ENCODE peak calls at places on chromosomes 13 and 19, in nine cellular contexts. One of them, this sample, is unnamed.

GRCh38 chr13:94174009-94174408 is 305.5 kb downstream of the DCT start:
- DNase-seq in GM23248: no peak
- DNase-seq in colonic mucosa: no peak
- DNase-seq in K562: no peak
- DNase-seq in left ventricle myocardium inferior: no peak
- DNase-seq in fibroblast of lung: no peak
- DNase-seq in psoas muscle: no peak
- DNase-seq in uterus: no peak
- DNase-seq in cardiac muscle cell: no peak
- DNase-seq in this sample: no peak

GRCh38 chr19:48461982-48462655 is 6.7 kb downstream of the KCNJ14 start:
- DNase-seq in left ventricle myocardium inferior: no peak
- DNase-seq in K562: peak
- DNase-seq in uterus: no peak
- DNase-seq in psoas muscle: peak
- DNase-seq in fibroblast of lung: no peak
- DNase-seq in colonic mucosa: no peak
- DNase-seq in cardiac muscle cell: no peak
- DNase-seq in GM23248: no peak
- DNase-seq in this sample: no peak

GRCh38 chr13:58434943-58435342 is 803.4 kb downstream of the PCDH17 start:
- DNase-seq in fibroblast of lung: no peak
- DNase-seq in K562: no peak
- DNase-seq in uterus: no peak
- DNase-seq in GM23248: no peak
- DNase-seq in cardiac muscle cell: no peak
- DNase-seq in colonic mucosa: no peak
- DNase-seq in psoas muscle: no peak
- DNase-seq in left ventricle myocardium inferior: no peak
- DNase-seq in this sample: no peak

GRCh38 chr19:43950834-43951626 is at the start of gene ZNF221:
- DNase-seq in K562: peak
- DNase-seq in GM23248: peak
- DNase-seq in psoas muscle: peak
- DNase-seq in cardiac muscle cell: peak
- DNase-seq in left ventricle myocardium inferior: peak
- DNase-seq in colonic mucosa: peak
- DNase-seq in uterus: peak
- DNase-seq in fibroblast of lung: peak
- DNase-seq in this sample: peak

GRCh38 chr19:53576941-53577653 is 39.2 kb downstream of the ZNF331 start:
- DNase-seq in fibroblast of lung: no peak
- DNase-seq in uterus: no peak
- DNase-seq in cardiac muscle cell: no peak
- DNase-seq in GM23248: no peak
- DNase-seq in K562: no peak
- DNase-seq in left ventricle myocardium inferior: no peak
- DNase-seq in psoas muscle: no peak
- DNase-seq in colonic mucosa: no peak
- DNase-seq in this sample: no peak

GRCh38 chr13:73059460-73060250 is 850 bp downstream of the KLF5 start:
- DNase-seq in GM23248: peak
- DNase-seq in uterus: peak
- DNase-seq in fibroblast of lung: peak
- DNase-seq in left ventricle myocardium inferior: peak
- DNase-seq in K562: peak
- DNase-seq in cardiac muscle cell: peak
- DNase-seq in psoas muscle: peak
- DNase-seq in colonic mucosa: peak
- DNase-seq in this sample: no peak

GRCh38 chr13:94232161-94232560 is 247.3 kb downstream of the DCT start:
- DNase-seq in cardiac muscle cell: no peak
- DNase-seq in psoas muscle: no peak
- DNase-seq in fibroblast of lung: no peak
- DNase-seq in K562: no peak
- DNase-seq in GM23248: no peak
- DNase-seq in left ventricle myocardium inferior: no peak
- DNase-seq in uterus: no peak
- DNase-seq in colonic mucosa: no peak
- DNase-seq in this sample: no peak

GRCh38 chr19:51607920-51608562 is 22.2 kb downstream of the SIGLEC5 start:
- DNase-seq in uterus: peak
- DNase-seq in colonic mucosa: peak
- DNase-seq in cardiac muscle cell: peak
- DNase-seq in GM23248: peak
- DNase-seq in fibroblast of lung: peak
- DNase-seq in K562: peak
- DNase-seq in left ventricle myocardium inferior: peak
- DNase-seq in psoas muscle: peak
- DNase-seq in this sample: peak

GRCh38 chr19:367963-368623 is 23.5 kb upstream of the MIER2 start:
- DNase-seq in uterus: no peak
- DNase-seq in cardiac muscle cell: no peak
- DNase-seq in K562: no peak
- DNase-seq in psoas muscle: no peak
- DNase-seq in GM23248: no peak
- DNase-seq in fibroblast of lung: no peak
- DNase-seq in colonic mucosa: no peak
- DNase-seq in left ventricle myocardium inferior: no peak
- DNase-seq in this sample: no peak

GRCh38 chr13:105070452-105070851 is 1465.0 kb downstream of the EFNB2 start:
- DNase-seq in uterus: no peak
- DNase-seq in colonic mucosa: no peak
- DNase-seq in left ventricle myocardium inferior: no peak
- DNase-seq in cardiac muscle cell: no peak
- DNase-seq in fibroblast of lung: no peak
- DNase-seq in GM23248: no peak
- DNase-seq in psoas muscle: no peak
- DNase-seq in K562: no peak
- DNase-seq in this sample: no peak

GRCh38 chr13:104837756-104838155 is 1697.7 kb downstream of the EFNB2 start:
- DNase-seq in cardiac muscle cell: no peak
- DNase-seq in psoas muscle: no peak
- DNase-seq in colonic mucosa: no peak
- DNase-seq in K562: no peak
- DNase-seq in GM23248: no peak
- DNase-seq in uterus: no peak
- DNase-seq in left ventricle myocardium inferior: no peak
- DNase-seq in fibroblast of lung: no peak
- DNase-seq in this sample: no peak

GRCh38 chr13:31105020-31105800 is 56.5 kb downstream of the HSPH1 start:
- DNase-seq in K562: no peak
- DNase-seq in fibroblast of lung: peak
- DNase-seq in cardiac muscle cell: no peak
- DNase-seq in uterus: no peak
- DNase-seq in colonic mucosa: no peak
- DNase-seq in psoas muscle: no peak
- DNase-seq in left ventricle myocardium inferior: no peak
- DNase-seq in GM23248: peak
- DNase-seq in this sample: no peak

GRCh38 chr19:30666301-30666803 is 294.2 kb downstream of the ZNF536 start:
- DNase-seq in psoas muscle: peak
- DNase-seq in K562: peak
- DNase-seq in left ventricle myocardium inferior: no peak
- DNase-seq in cardiac muscle cell: peak
- DNase-seq in colonic mucosa: peak
- DNase-seq in fibroblast of lung: no peak
- DNase-seq in uterus: peak
- DNase-seq in GM23248: peak
- DNase-seq in this sample: no peak

GRCh38 chr13:29480893-29481525 is 114.5 kb downstream of the SLC7A1 start:
- DNase-seq in fibroblast of lung: no peak
- DNase-seq in left ventricle myocardium inferior: no peak
- DNase-seq in uterus: no peak
- DNase-seq in colonic mucosa: no peak
- DNase-seq in psoas muscle: no peak
- DNase-seq in K562: no peak
- DNase-seq in cardiac muscle cell: no peak
- DNase-seq in GM23248: no peak
- DNase-seq in this sample: no peak

GRCh38 chr19:18397242-18398202 is at the start of gene LRRC25:
- DNase-seq in fibroblast of lung: no peak
- DNase-seq in cardiac muscle cell: peak
- DNase-seq in colonic mucosa: no peak
- DNase-seq in K562: peak
- DNase-seq in left ventricle myocardium inferior: peak
- DNase-seq in GM23248: no peak
- DNase-seq in psoas muscle: peak
- DNase-seq in uterus: no peak
- DNase-seq in this sample: no peak

DNA sequence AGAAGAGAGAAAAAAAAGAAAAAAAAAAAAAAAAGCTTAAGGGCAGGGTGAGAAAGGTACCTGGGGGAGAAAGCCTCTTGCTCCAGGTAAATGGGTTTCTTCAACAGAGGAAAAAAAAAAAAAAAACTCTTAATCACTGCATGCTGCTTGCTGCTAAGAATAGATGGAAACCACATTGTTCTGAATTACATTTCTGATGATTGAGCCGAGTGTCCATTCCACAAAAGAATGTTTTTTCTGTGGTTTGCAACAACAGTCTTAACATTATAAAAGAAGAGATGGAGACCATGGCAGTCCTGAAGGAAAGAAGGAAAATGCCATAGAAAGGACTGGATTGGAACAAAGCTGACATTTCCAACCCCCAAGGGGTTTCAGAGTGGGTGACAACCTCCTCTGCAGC is 1312.7 kb downstream of the SLITRK1 start:
- DNase-seq in cardiac muscle cell: no peak
- DNase-seq in K562: no peak
- DNase-seq in fibroblast of lung: peak
- DNase-seq in uterus: no peak
- DNase-seq in colonic mucosa: no peak
- DNase-seq in psoas muscle: no peak
- DNase-seq in GM23248: no peak
- DNase-seq in left ventricle myocardium inferior: no peak
- DNase-seq in this sample: no peak
- H3K27ac ChIP-seq in cardiac muscle cell: no peak
- H3K27ac ChIP-seq in K562: no peak
- H3K27ac ChIP-seq in fibroblast of lung: no peak
- H3K27ac ChIP-seq in uterus: no peak
- H3K27ac ChIP-seq in colonic mucosa: no peak
- H3K27ac ChIP-seq in psoas muscle: no peak
- H3K27ac ChIP-seq in GM23248: no peak
- H3K27ac ChIP-seq in left ventricle myocardium inferior: no peak
- H3K27ac ChIP-seq in this sample: no peak

DNA sequence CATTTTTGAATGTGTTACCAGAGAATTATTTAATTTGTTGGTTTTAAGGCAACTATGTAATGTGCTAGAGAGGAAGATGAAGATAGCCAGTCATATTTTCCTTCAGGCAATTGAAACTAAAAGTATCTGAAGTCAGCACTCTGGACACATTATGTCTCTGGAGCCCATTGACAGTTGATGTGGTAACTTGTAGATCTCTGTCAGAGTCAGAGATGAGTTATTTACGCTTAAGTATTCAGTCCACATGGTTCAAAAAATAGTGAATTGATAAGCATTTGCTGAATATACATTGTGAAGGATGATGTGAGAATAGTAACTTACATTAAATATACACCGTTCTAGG is 2.1 kb downstream of the ZMYM2 start:
- DNase-seq in K562: no peak
- DNase-seq in uterus: no peak
- DNase-seq in fibroblast of lung: no peak
- DNase-seq in cardiac muscle cell: no peak
- DNase-seq in GM23248: peak
- DNase-seq in left ventricle myocardium inferior: no peak
- DNase-seq in colonic mucosa: no peak
- DNase-seq in psoas muscle: no peak
- DNase-seq in this sample: no peak
- H3K27ac ChIP-seq in K562: no peak
- H3K27ac ChIP-seq in uterus: no peak
- H3K27ac ChIP-seq in fibroblast of lung: no peak
- H3K27ac ChIP-seq in cardiac muscle cell: peak
- H3K27ac ChIP-seq in GM23248: peak
- H3K27ac ChIP-seq in left ventricle myocardium inferior: peak
- H3K27ac ChIP-seq in colonic mucosa: peak
- H3K27ac ChIP-seq in psoas muscle: peak
- H3K27ac ChIP-seq in this sample: no peak

DNA sequence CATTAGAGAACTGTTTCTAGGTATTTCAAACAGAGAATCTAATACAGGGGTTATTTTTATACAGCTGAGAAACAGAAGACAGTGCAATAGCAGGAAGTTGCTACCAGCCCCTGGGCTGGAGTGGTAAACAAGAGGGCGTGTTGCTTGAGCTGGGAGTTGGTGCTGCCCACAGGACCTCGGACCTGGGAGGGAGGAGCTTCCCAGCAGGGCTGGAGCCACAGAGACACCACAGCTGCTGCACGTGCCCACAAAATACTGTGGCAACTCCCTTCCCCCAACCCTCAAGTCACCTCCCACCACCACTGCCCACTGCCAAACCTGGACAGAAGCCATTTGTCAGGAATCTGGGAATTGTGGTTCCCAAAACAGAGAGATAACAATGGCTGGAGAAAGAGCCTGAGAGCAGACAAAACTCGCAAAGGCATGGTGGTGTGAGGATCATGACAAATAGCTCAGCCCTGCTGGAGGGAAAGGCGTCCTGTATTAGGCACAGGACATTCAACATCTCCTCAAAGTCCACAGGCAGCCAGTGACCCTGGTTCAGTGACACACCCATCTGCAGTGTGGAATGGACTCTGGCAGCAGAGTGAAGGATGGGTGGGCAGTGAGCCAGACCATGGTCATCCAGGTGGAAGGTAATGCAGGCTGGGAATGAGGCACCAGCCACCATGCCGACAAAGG is 57.2 kb downstream of the SPATA13 start:
- DNase-seq in GM23248: peak
- DNase-seq in uterus: no peak
- DNase-seq in colonic mucosa: peak
- DNase-seq in cardiac muscle cell: no peak
- DNase-seq in psoas muscle: no peak
- DNase-seq in K562: no peak
- DNase-seq in fibroblast of lung: peak
- DNase-seq in left ventricle myocardium inferior: no peak
- DNase-seq in this sample: no peak
- H3K27ac ChIP-seq in GM23248: no peak
- H3K27ac ChIP-seq in uterus: peak
- H3K27ac ChIP-seq in colonic mucosa: peak
- H3K27ac ChIP-seq in cardiac muscle cell: no peak
- H3K27ac ChIP-seq in psoas muscle: no peak
- H3K27ac ChIP-seq in K562: no peak
- H3K27ac ChIP-seq in fibroblast of lung: no peak
- H3K27ac ChIP-seq in left ventricle myocardium inferior: peak
- H3K27ac ChIP-seq in this sample: peak

DNA sequence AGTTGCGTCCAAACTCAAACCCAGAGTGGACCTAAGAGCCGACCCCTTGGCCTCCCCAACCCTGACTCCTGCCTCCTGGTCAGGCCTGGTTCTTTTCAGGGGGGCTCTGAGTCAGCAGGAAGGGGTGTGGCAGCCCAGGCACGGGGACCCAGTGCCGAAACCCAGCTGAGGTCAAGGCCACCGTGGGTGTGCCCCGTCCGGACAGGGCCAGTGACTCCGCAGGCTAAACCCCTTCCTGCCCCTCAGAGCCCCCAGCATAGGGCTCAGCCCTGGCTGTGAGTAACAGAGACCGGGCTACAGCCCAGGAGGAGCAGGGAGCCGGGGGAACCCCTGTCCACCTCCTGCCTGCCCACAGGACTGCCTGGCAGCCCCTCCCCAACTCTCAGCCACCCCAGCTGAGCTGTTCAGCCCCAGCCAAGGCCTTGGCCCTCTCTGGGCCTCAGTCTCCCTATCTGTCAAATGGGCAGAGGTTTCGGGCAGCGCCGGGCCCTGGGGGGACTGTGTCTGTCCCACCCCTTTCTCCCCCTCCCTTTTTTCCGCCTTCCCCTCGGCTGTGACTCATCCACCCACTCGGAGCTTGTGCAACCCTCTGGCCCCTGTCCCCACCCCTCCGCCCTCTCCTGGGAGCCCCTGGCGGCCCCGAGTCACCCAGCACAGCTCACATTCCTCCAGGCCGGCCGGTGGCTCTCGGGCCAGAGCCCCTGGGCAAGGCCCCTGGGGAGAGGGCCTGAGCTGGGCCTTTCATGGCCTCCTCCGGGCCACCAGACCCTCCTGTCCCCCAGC is 8.6 kb downstream of the ZBTB7A start:
- DNase-seq in colonic mucosa: peak
- DNase-seq in psoas muscle: peak
- DNase-seq in cardiac muscle cell: no peak
- DNase-seq in fibroblast of lung: peak
- DNase-seq in uterus: peak
- DNase-seq in GM23248: peak
- DNase-seq in K562: peak
- DNase-seq in left ventricle myocardium inferior: peak
- DNase-seq in this sample: no peak
- H3K27ac ChIP-seq in colonic mucosa: peak
- H3K27ac ChIP-seq in psoas muscle: peak
- H3K27ac ChIP-seq in cardiac muscle cell: peak
- H3K27ac ChIP-seq in fibroblast of lung: peak
- H3K27ac ChIP-seq in uterus: peak
- H3K27ac ChIP-seq in GM23248: peak
- H3K27ac ChIP-seq in K562: peak
- H3K27ac ChIP-seq in left ventricle myocardium inferior: peak
- H3K27ac ChIP-seq in this sample: peak

This sample was measured in substantia nigra.